ENCODE peak calls at places on chromosomes 4 and X, in five cellular contexts. V is Caco-2, R is AG04449, U is psoas muscle, W is dorsolateral prefrontal cortex. P is an unnamed sample.
A peak's percentile ranks its signal among the peaks of the same experiment; 100 is the strongest.

GRCh38 chr4:101348367-101348827 is 1.1 kb upstream of the PPP3CA start:
- DNase-seq in V (peak; percentile 40), R (no peak), U (no peak), W (peak; percentile 56), P (no peak)

GRCh38 chrX:10634681-10635161 is 14.3 kb upstream of the MID1 start:
- DNase-seq in V (no peak), R (no peak), U (no peak), W (no peak), P (peak; percentile 35)

GRCh38 chr4:22191565-22192301 is 243.2 kb upstream of the KCNIP4 start:
- DNase-seq in V (no peak), R (no peak), U (no peak), W (no peak), P (no peak)

GRCh38 chr4:46908148-46908547 is 897 bp downstream of the COX7B2 start:
- DNase-seq in V (no peak), R (no peak), U (no peak), W (no peak), P (no peak)

GRCh38 chr4:106773106-106773905 is 262.8 kb downstream of the DKK2 start:
- DNase-seq in V (no peak), R (no peak), U (no peak), W (no peak), P (no peak)

GRCh38 chrX:69082055-69082752 is 83.0 kb downstream of the PJA1 start:
- DNase-seq in V (no peak), R (no peak), U (peak; percentile 19), W (peak; percentile 38), P (no peak)

GRCh38 chrX:71533850-71534515 is 1.1 kb downstream of the OGT start:
- DNase-seq in V (no peak), R (no peak), U (peak; percentile 67), W (peak; percentile 60), P (no peak)

GRCh38 chr4:153337686-153338085 is 6.8 kb upstream of the MND1 start:
- DNase-seq in V (no peak), R (no peak), U (no peak), W (no peak), P (no peak)

GRCh38 chrX:103052625-103053024 is 11.3 kb downstream of the BEX1 start:
- DNase-seq in V (no peak), R (no peak), U (no peak), W (no peak), P (no peak)

GRCh38 chrX:49225858-49226257 is 7.3 kb downstream of the CACNA1F start:
- DNase-seq in V (no peak), R (no peak), U (no peak), W (no peak), P (no peak)

GRCh38 chrX:12955882-12956703 is 18.8 kb upstream of the TMSB4X start:
- DNase-seq in V (no peak), R (peak; percentile 40), U (peak; percentile 77), W (no peak), P (no peak)

GRCh38 chr4:170068438-170069128 is 21.2 kb downstream of the AADAT start:
- DNase-seq in V (no peak), R (no peak), U (no peak), W (no peak), P (no peak)

GRCh38 chr4:85482000-85482738 is 7.2 kb downstream of the ARHGAP24 start:
- DNase-seq in V (no peak), R (no peak), U (no peak), W (no peak), P (no peak)

GRCh38 chrX:12981880-12982279 is 7.0 kb downstream of the TMSB4X start:
- DNase-seq in V (no peak), R (no peak), U (no peak), W (no peak), P (no peak)

GRCh38 chrX:39196192-39197102 is 395.2 kb downstream of the MID1IP1 start:
- DNase-seq in V (no peak), R (no peak), U (no peak), W (no peak), P (no peak)

GRCh38 chr4:83780334-83780733 is 244.4 kb downstream of the GPAT3 start:
- DNase-seq in V (no peak), R (no peak), U (no peak), W (no peak), P (no peak)

GRCh38 chr4:3862640-3863420 is 96.6 kb downstream of the ADRA2C start:
- DNase-seq in V (peak; percentile 14), R (no peak), U (peak; percentile 54), W (no peak), P (no peak)

GRCh38 chrX:150844016-150844415 is 54.5 kb downstream of the CD99L2 start:
- DNase-seq in V (no peak), R (no peak), U (no peak), W (no peak), P (peak; percentile 2)

GRCh38 chr4:89303177-89303576 is 4.4 kb downstream of the GPRIN3 start:
- DNase-seq in V (no peak), R (no peak), U (no peak), W (no peak), P (no peak)

GRCh38 chrX:150355898-150356297 is 7.2 kb upstream of the MAMLD1 start:
- DNase-seq in V (no peak), R (no peak), U (no peak), W (no peak), P (no peak)

GRCh38 chr4:16183604-16184003 is 42.7 kb downstream of the TAPT1 start:
- DNase-seq in V (no peak), R (no peak), U (no peak), W (no peak), P (no peak)

GRCh38 chrX:96183843-96184242 is 500.8 kb upstream of the DIAPH2 start:
- DNase-seq in V (no peak), R (no peak), U (no peak), W (no peak), P (no peak)

GRCh38 chrX:42746606-42747005 is 31.4 kb downstream of the PPP1R2C start:
- DNase-seq in V (no peak), R (peak; percentile 28), U (no peak), W (no peak), P (no peak)

GRCh38 chr4:82865592-82865991 is 25.4 kb downstream of the SEC31A start:
- DNase-seq in V (no peak), R (peak; percentile 76), U (no peak), W (no peak), P (peak; percentile 81)

GRCh38 chrX:71095033-71095432 is 618 bp upstream of the FOXO4 start:
- DNase-seq in V (no peak), R (no peak), U (no peak), W (no peak), P (no peak)

GRCh38 chr4:115759231-115759630 is 645.8 kb upstream of the NDST4 start:
- DNase-seq in V (no peak), R (no peak), U (no peak), W (no peak), P (no peak)

GRCh38 chr4:26568446-26568994 is 15.4 kb upstream of the TBC1D19 start:
- DNase-seq in V (no peak), R (peak; percentile 82), U (no peak), W (no peak), P (peak; percentile 74)

GRCh38 chrX:6891404-6891803 is 256.1 kb upstream of the STS start:
- DNase-seq in V (no peak), R (no peak), U (no peak), W (no peak), P (no peak)

GRCh38 chr4:164204434-164204833 is 549.5 kb upstream of the SMIM31 start:
- DNase-seq in V (no peak), R (peak; percentile 1), U (no peak), W (no peak), P (peak; percentile 97)
- TF ChIP-seq CTCF in V (no peak), R (no peak), U (no peak), W (no peak), P (no peak)

GRCh38 chr4:56388311-56388710 is 1.0 kb upstream of the AASDH start:
- DNase-seq in V (no peak), R (no peak), U (no peak), W (no peak), P (no peak)

GRCh38 chr4:56391270-56391669 is 4.0 kb upstream of the AASDH start:
- DNase-seq in V (no peak), R (no peak), U (no peak), W (no peak), P (no peak)

GRCh38 chr4:56389558-56389957 is 2.3 kb upstream of the AASDH start:
- DNase-seq in V (no peak), R (no peak), U (no peak), W (no peak), P (no peak)

GRCh38 chr4:56387023-56388001 is at the start of gene AASDH:
- DNase-seq in V (peak; percentile 95), R (peak; percentile 69), U (peak; percentile 95), W (peak; percentile 95), P (peak; percentile 74)

DNA sequence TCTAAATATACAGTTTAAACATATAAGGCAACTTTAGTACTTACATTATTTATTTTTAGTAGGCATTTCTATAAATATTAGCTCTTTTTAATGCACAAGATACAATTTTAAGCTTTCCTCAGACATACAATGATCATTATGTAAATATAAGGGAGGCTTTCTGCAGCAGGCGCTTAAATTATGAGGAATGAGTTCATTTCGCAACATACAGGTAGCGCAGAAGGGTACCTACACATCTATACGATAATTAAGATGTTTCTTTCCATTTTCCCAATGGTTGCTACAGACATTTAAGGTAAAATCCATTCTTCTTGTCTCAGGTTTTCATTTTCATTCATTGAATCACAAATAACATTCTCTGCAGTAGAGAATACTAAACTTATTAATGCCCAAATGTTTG is 1.2 kb downstream of the AASDH start:
- DNase-seq in V (no peak), R (no peak), U (no peak), W (no peak), P (no peak)
- H3K4me3 ChIP-seq in V (peak overlapping the region; percentile 40), R (peak overlapping the region; percentile 23), U (peak overlapping the region; percentile 76), W (peak overlapping the region; percentile 79), P (peak overlapping the region; percentile 49)

GRCh38 chr4:6574747-6575502 is at the start of gene MAN2B2:
- DNase-seq in V (peak; percentile 85), R (no peak), U (peak; percentile 93), W (peak; percentile 93), P (no peak)
- TF ChIP-seq CTCF in V (peak; percentile 17), R (peak; percentile 2), U (no peak), W (peak; percentile 58), P (no peak)

GRCh38 chr4:56821394-56822263 is at the start of gene SPINK2:
- DNase-seq in V (peak; percentile 77), R (no peak), U (no peak), W (no peak), P (no peak)
- H3K4me3 ChIP-seq in V (peak within 1 kb of the TSS; percentile 45), R (peak within 1 kb of the TSS; percentile 38), U (peak within 1 kb of the TSS; percentile 62), W (peak within 1 kb of the TSS; percentile 36), P (peak within 1 kb of the TSS; percentile 44)

GRCh38 chr4:53617101-53617680 is 25.9 kb upstream of the LNX1 start:
- DNase-seq in V (no peak), R (no peak), U (no peak), W (no peak), P (no peak)

GRCh38 chr4:53618321-53618720 is 27.0 kb upstream of the LNX1 start:
- DNase-seq in V (no peak), R (no peak), U (no peak), W (no peak), P (no peak)

GRCh38 chr4:53622739-53623151 is 31.5 kb upstream of the LNX1 start:
- DNase-seq in V (no peak), R (peak; percentile 41), U (no peak), W (no peak), P (no peak)

GRCh38 chr4:53619431-53619830 is 28.1 kb upstream of the LNX1 start:
- DNase-seq in V (no peak), R (no peak), U (no peak), W (no peak), P (no peak)

GRCh38 chr4:53620956-53621355 is 29.7 kb upstream of the LNX1 start:
- DNase-seq in V (no peak), R (no peak), U (no peak), W (no peak), P (no peak)
- TF ChIP-seq CTCF in V (peak; percentile 4), R (no peak), U (no peak), W (no peak), P (peak; percentile 31)

P was measured in epithelial cell of proximal tubule.